ENCODE peak calls at places on chromosomes 3 and 15, in ten cellular contexts. P is esophagus squamous epithelium, D is IMR-90, Y is body of pancreas, X is tibial nerve, H is A549, O is breast epithelium, V is ovary, C is heart left ventricle, U is suprapubic skin. F is an unnamed sample. For H3K4me1, the result is how much of the 10 kb centered on the place peaks cover.

GRCh38 chr3:29280675-29281264 is at the start of gene RBMS3:
- DNase-seq in X (peak), U (peak), O (peak), P (no peak), V (peak), D (peak), H (peak), C (peak), Y (peak), F (peak)

GRCh38 chr15:31732695-31733094 is 297.6 kb upstream of the CHRNA7 start:
- DNase-seq in O (no peak), H (no peak), V (no peak), D (no peak), Y (no peak), U (no peak), X (no peak), P (no peak), C (no peak), F (no peak)

GRCh38 chr3:152291649-152292066 is 22.9 kb downstream of the MBNL1 start:
- DNase-seq in X (no peak), P (no peak), V (no peak), D (peak), H (no peak), Y (no peak), U (no peak), O (no peak), C (no peak), F (no peak)

GRCh38 chr3:78785004-78785403 is 982.8 kb downstream of the ROBO1 start:
- DNase-seq in P (no peak), C (no peak), H (no peak), D (peak), X (no peak), V (no peak), Y (no peak), O (no peak), U (no peak), F (no peak)

GRCh38 chr3:194158942-194159439 is 23.0 kb downstream of the HES1 start:
- DNase-seq in C (no peak), X (no peak), U (no peak), O (peak), P (no peak), D (no peak), H (no peak), Y (peak), V (no peak), F (no peak)

GRCh38 chr3:106534206-106534605 is 665.4 kb upstream of the CBLB start:
- DNase-seq in D (peak), H (no peak), X (no peak), V (no peak), O (no peak), P (no peak), U (no peak), C (no peak), Y (no peak), F (peak)

GRCh38 chr3:59773970-59774369 is 724.1 kb upstream of the CFAP20DC start:
- DNase-seq in D (no peak), H (no peak), Y (no peak), O (no peak), U (no peak), V (no peak), P (no peak), X (no peak), C (no peak), F (no peak)

GRCh38 chr3:99637041-99637380 is 1.4 kb upstream of the COL8A1 start:
- DNase-seq in X (no peak), Y (no peak), V (no peak), H (no peak), U (no peak), D (no peak), O (no peak), P (no peak), C (no peak), F (no peak)

GRCh38 chr3:179829391-179829790 is 176.6 kb downstream of the USP13 start:
- DNase-seq in X (no peak), H (no peak), V (no peak), C (no peak), P (no peak), D (no peak), Y (no peak), O (no peak), U (no peak), F (no peak)

GRCh38 chr3:169966951-169967915 is 626 bp downstream of the SEC62 start:
- DNase-seq in U (peak), D (peak), X (peak), P (no peak), V (peak), O (peak), C (peak), H (peak), Y (peak), F (no peak)

GRCh38 chr3:71332813-71333212 is 250.7 kb downstream of the FOXP1 start:
- DNase-seq in P (no peak), O (no peak), C (no peak), Y (no peak), U (no peak), V (no peak), D (no peak), X (no peak), H (no peak), F (no peak)

GRCh38 chr15:52020253-52021085 is 1.4 kb downstream of the MAPK6 start:
- DNase-seq in O (no peak), C (no peak), U (no peak), D (peak), V (no peak), Y (no peak), H (no peak), X (peak), P (no peak), F (no peak)

GRCh38 chr3:140276698-140277097 is 341.7 kb downstream of the CLSTN2 start:
- DNase-seq in D (peak), Y (peak), V (no peak), O (no peak), H (no peak), U (no peak), X (no peak), C (no peak), P (no peak), F (no peak)

GRCh38 chr3:29170894-29171582 is 109.8 kb upstream of the RBMS3 start:
- DNase-seq in P (no peak), D (peak), Y (no peak), V (no peak), U (no peak), X (no peak), O (no peak), C (no peak), H (no peak), F (no peak)

GRCh38 chr3:9416139-9416780 is 18.8 kb downstream of the SETD5 start:
- DNase-seq in P (no peak), X (no peak), H (no peak), D (peak), O (no peak), V (no peak), Y (no peak), U (no peak), C (no peak), F (no peak)

GRCh38 chr3:105367063-105367405 is 325 bp downstream of the ALCAM start:
- DNase-seq in X (no peak), U (peak), O (no peak), H (peak), D (no peak), P (no peak), V (peak), C (peak), Y (peak), F (peak)

GRCh38 chr3:112671930-112672715 is 31.2 kb upstream of the CCDC80 start:
- DNase-seq in Y (no peak), V (no peak), D (peak), P (no peak), U (no peak), O (no peak), H (no peak), X (no peak), C (no peak), F (no peak)

GRCh38 chr3:181210275-181210674 is 220.7 kb upstream of the DNAJC19 start:
- DNase-seq in U (no peak), D (peak), P (no peak), V (no peak), Y (no peak), X (no peak), O (no peak), C (no peak), H (no peak), F (no peak)

GRCh38 chr3:11170052-11170770 is 15.9 kb downstream of the HRH1 start:
- DNase-seq in U (no peak), H (no peak), X (no peak), Y (no peak), O (no peak), D (peak), P (no peak), C (no peak), V (no peak), F (no peak)

GRCh38 chr3:115704661-115705338 is 81.5 kb downstream of the GAP43 start:
- DNase-seq in H (no peak), U (no peak), Y (peak), X (no peak), C (no peak), P (no peak), O (no peak), V (no peak), D (peak), F (no peak)

GRCh38 chr3:107222927-107223326 is 154.3 kb upstream of the CCDC54 start:
- DNase-seq in P (no peak), C (no peak), X (no peak), Y (no peak), H (no peak), U (no peak), V (no peak), O (no peak), D (peak), F (no peak)

GRCh38 chr15:90883971-90884718 is at the start of gene FES:
- DNase-seq in X (peak), U (peak), V (peak), C (peak), H (no peak), Y (peak), P (no peak), O (no peak), D (peak), F (peak)

GRCh38 chr3:7393944-7394605 is 533.2 kb downstream of the GRM7 start:
- DNase-seq in H (no peak), C (no peak), O (no peak), D (no peak), X (no peak), V (no peak), Y (no peak), U (no peak), P (no peak), F (no peak)

GRCh38 chr15:49606594-49606993 is 14.0 kb downstream of the FAM227B start:
- DNase-seq in O (no peak), P (no peak), X (no peak), Y (no peak), D (peak), H (no peak), V (no peak), C (no peak), U (no peak), F (no peak)

GRCh38 chr15:45448516-45448915 is 70.2 kb upstream of the GATM start:
- DNase-seq in C (no peak), H (no peak), D (peak), O (no peak), V (no peak), Y (no peak), U (peak), X (no peak), P (no peak), F (peak)

GRCh38 chr3:124916837-124917409 is 17.6 kb downstream of the MUC13 start:
- DNase-seq in X (no peak), D (no peak), P (no peak), V (no peak), C (peak), O (no peak), H (no peak), Y (no peak), U (no peak), F (no peak)

GRCh38 chr3:48185129-48185528 is 3.1 kb downstream of the CDC25A start:
- DNase-seq in D (no peak), V (no peak), C (no peak), X (no peak), O (no peak), Y (no peak), P (no peak), H (no peak), U (no peak), F (no peak)

GRCh38 chr3:43689766-43690399 is 855 bp upstream of the ABHD5 start:
- DNase-seq in Y (no peak), D (no peak), C (peak), X (no peak), V (no peak), O (no peak), H (no peak), P (no peak), U (no peak), F (no peak)

GRCh38 chr15:60038111-60038521 is 34.0 kb downstream of the FOXB1 start:
- DNase-seq in V (no peak), P (no peak), O (no peak), X (no peak), D (no peak), Y (no peak), U (no peak), C (no peak), H (no peak), F (no peak)

GRCh38 chr15:62606376-62607164 is 436.0 kb upstream of the TPM1 start:
- DNase-seq in P (no peak), Y (no peak), U (no peak), D (peak), O (peak), C (no peak), H (peak), V (no peak), X (peak), F (no peak)

GRCh38 chr3:146524961-146525360 is 19.4 kb downstream of the PLSCR1 start:
- DNase-seq in D (no peak), U (no peak), O (no peak), V (no peak), P (no peak), H (no peak), C (no peak), X (no peak), Y (no peak), F (no peak)
- H3K4me1 ChIP-seq in D (under half), U (under half), O (under half), V (under half), P (under half), H (under half), C (under half), X (under half), Y (under half), F (under half)

GRCh38 chr15:64095795-64096485 is at the start of gene SNX1:
- DNase-seq in H (peak), D (peak), X (peak), C (peak), Y (peak), P (peak), U (peak), O (peak), V (peak), F (peak)
- TF ChIP-seq POLR2A in H (peak), D (peak), X (peak), C (peak), Y (peak), P (peak), U (peak), O (peak), V (peak), F (peak)

DNA sequence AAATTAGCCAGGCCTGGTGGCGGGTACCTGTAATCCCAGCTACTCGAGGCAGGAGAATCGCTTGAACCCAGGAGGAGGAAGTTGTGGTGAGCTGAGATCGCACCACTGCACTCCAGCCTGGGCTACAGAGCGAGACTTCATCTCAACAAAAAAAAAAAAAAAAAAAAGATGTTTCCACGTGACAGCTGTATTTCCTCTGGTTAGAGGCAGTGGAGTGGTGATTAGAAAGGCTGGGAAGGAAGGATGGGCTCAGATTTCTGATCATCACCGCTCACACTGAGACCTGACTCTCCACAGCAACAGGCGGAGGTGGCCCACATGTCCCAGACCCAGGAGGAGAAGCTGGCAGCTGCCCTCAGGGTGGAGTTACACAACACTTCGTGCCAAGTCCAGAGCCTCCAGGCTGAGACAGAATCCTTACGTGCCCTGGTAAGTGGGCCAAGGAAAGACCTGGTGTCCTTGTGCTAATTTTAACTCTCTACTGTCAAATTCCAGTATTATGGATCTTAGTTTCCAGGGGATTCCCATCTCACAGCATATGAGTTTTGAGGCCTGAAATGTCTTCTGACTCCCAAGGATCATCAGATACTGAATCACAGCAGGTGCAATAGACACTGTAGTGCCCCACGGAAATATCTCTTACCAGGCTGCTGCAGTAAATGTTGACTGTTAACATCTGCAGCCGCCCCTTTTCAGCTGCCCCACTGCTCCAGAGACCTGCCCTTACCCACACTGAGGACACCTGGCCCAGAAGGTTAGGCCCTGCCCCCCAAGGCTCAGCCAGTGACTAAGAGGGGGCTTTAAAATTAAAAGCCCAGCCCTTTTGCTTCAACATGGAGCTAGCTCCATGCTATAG is 66.9 kb downstream of the BFSP2 start:
- DNase-seq in X (no peak), H (no peak), C (no peak), Y (peak), P (no peak), U (no peak), O (no peak), D (no peak), V (no peak), F (no peak)
- H3K4me1 ChIP-seq in X (under half), H (under half), C (under half), Y (under half), P (under half), U (under half), O (under half), D (under half), V (under half), F (under half)

GRCh38 chr3:113698213-113698742 is 1.8 kb upstream of the USF3 start:
- DNase-seq in H (no peak), C (no peak), X (no peak), Y (no peak), U (no peak), O (no peak), P (no peak), V (no peak), D (no peak), F (no peak)

GRCh38 chr3:113695818-113696645 is at the start of gene USF3:
- DNase-seq in U (peak), H (peak), X (peak), O (peak), P (peak), C (peak), Y (peak), V (peak), D (peak), F (peak)

GRCh38 chr3:113698891-113699465 is 2.5 kb upstream of the USF3 start:
- DNase-seq in U (no peak), D (peak), C (no peak), X (no peak), V (peak), O (no peak), Y (peak), P (no peak), H (no peak), F (peak)

GRCh38 chr3:113696658-113697191 is 283 bp upstream of the USF3 start:
- DNase-seq in U (peak), V (peak), P (peak), X (peak), O (peak), C (peak), H (peak), D (peak), Y (peak), F (peak)

GRCh38 chr3:113697192-113698090 is 999 bp upstream of the USF3 start:
- DNase-seq in D (peak), X (peak), Y (peak), U (no peak), O (peak), P (no peak), H (peak), C (no peak), V (peak), F (peak)
- TF ChIP-seq POLR2A in D (no peak), X (no peak), Y (no peak), U (no peak), O (no peak), P (no peak), H (no peak), C (no peak), V (no peak), F (peak)